ENCODE peak calls at places on chromosomes 6 and 20, in six cellular contexts. P, I, C, Y, X and R are unnamed samples.

GRCh38 chr20:45174434-45175364 is at the start of gene PI3:
- DNase-seq in P (no peak), I (no peak), C (no peak), Y (no peak), X (peak), R (peak)

GRCh38 chr6:2558098-2558770 is 192.5 kb downstream of the MYLK4 start:
- DNase-seq in P (no peak), I (no peak), C (no peak), Y (no peak), X (no peak), R (no peak)

GRCh38 chr6:125300992-125301434 is 754 bp downstream of the HDDC2 start:
- DNase-seq in P (no peak), I (no peak), C (no peak), Y (peak), X (peak), R (no peak)

GRCh38 chr6:170294813-170295518 is 4.1 kb upstream of the DLL1 start:
- DNase-seq in P (no peak), I (no peak), C (no peak), Y (no peak), X (no peak), R (no peak)

GRCh38 chr20:17473662-17474061 is 57.5 kb downstream of the BFSP1 start:
- DNase-seq in P (no peak), I (no peak), C (no peak), Y (no peak), X (no peak), R (no peak)

GRCh38 chr6:166173292-166173951 is 5.8 kb upstream of the TBXT start:
- DNase-seq in P (no peak), I (peak), C (no peak), Y (no peak), X (no peak), R (no peak)

GRCh38 chr20:35007891-35008290 is 52.2 kb downstream of the MYH7B start:
- DNase-seq in P (no peak), I (peak), C (no peak), Y (no peak), X (no peak), R (no peak)

GRCh38 chr6:158018851-158019361 is 37.2 kb downstream of the SYNJ2 start:
- DNase-seq in P (no peak), I (no peak), C (no peak), Y (peak), X (peak), R (peak)

GRCh38 chr6:157569543-157569942 is 188.6 kb downstream of the ZDHHC14 start:
- DNase-seq in P (no peak), I (no peak), C (no peak), Y (no peak), X (no peak), R (no peak)

GRCh38 chr6:40852667-40853383 is 186.2 kb downstream of the UNC5CL start:
- DNase-seq in P (no peak), I (peak), C (no peak), Y (no peak), X (peak), R (peak)

GRCh38 chr20:3777726-3778629 is 3.3 kb downstream of the SPEF1 start:
- DNase-seq in P (peak), I (peak), C (no peak), Y (no peak), X (peak), R (peak)

GRCh38 chr6:5287205-5287965 is 26.1 kb downstream of the FARS2 start:
- DNase-seq in P (no peak), I (no peak), C (no peak), Y (peak), X (peak), R (peak)

GRCh38 chr20:15582146-15582776 is 991.0 kb downstream of the KIF16B start:
- DNase-seq in P (no peak), I (no peak), C (no peak), Y (peak), X (peak), R (no peak)

GRCh38 chr6:14763139-14763538 is 482.7 kb upstream of the JARID2 start:
- DNase-seq in P (no peak), I (no peak), C (no peak), Y (peak), X (peak), R (peak)

GRCh38 chr6:109912136-109912535 is 66.0 kb upstream of the GPR6 start:
- DNase-seq in P (no peak), I (no peak), C (no peak), Y (no peak), X (no peak), R (no peak)

GRCh38 chr20:38075161-38075998 is 41.8 kb downstream of the RPRD1B start:
- DNase-seq in P (no peak), I (no peak), C (no peak), Y (peak), X (peak), R (no peak)

GRCh38 chr20:4006640-4007039 is 8.7 kb downstream of the RNF24 start:
- DNase-seq in P (no peak), I (no peak), C (no peak), Y (no peak), X (peak), R (no peak)

DNA sequence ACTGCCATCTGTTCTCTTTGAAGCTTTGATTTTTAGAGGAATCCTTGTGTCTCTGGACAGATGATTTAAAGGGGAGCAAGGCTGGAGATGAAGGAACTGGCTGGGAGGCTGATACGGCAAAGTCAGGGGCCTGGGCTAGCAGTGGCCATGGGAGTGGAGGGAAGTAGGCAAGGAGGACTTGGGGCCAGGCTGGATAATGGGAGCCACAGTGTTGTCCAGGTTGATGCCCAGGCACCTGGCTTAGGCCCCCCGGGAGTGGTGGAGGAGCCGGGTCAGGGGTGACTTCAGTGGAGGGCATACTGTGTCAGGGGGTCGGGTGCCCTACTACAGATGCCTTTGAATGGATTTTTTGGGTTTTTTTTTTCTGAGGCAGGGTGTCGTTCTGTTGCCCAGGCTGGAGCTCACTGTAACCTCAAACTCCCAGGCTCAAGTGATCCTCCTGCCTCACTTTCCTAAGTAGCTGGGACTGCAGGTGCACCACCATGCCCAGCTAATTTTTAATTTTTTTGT is 45.0 kb downstream of the EFCAB8 start:
- DNase-seq in P (no peak), I (no peak), C (no peak), Y (no peak), X (no peak), R (no peak)
- H2AK5ac ChIP-seq in P (peak), I (no peak), C (no peak), Y (no peak), X (no peak), R (no peak)

GRCh38 chr6:84249724-84250123 is 22.3 kb upstream of the CEP162 start:
- DNase-seq in P (no peak), I (no peak), C (no peak), Y (no peak), X (no peak), R (no peak)
- H2AFZ ChIP-seq in P (no peak), I (no peak), C (peak), Y (no peak), X (no peak), R (no peak)

GRCh38 chr20:24628985-24629384 is 159.6 kb downstream of the SYNDIG1 start:
- DNase-seq in P (no peak), I (no peak), C (no peak), Y (no peak), X (no peak), R (no peak)

GRCh38 chr20:24630486-24631172 is 161.2 kb downstream of the SYNDIG1 start:
- DNase-seq in P (no peak), I (no peak), C (no peak), Y (no peak), X (no peak), R (no peak)

GRCh38 chr20:24627926-24628325 is 158.5 kb downstream of the SYNDIG1 start:
- DNase-seq in P (no peak), I (no peak), C (no peak), Y (no peak), X (no peak), R (no peak)

GRCh38 chr20:24631173-24631505 is 161.7 kb downstream of the SYNDIG1 start:
- DNase-seq in P (no peak), I (no peak), C (no peak), Y (no peak), X (no peak), R (no peak)

DNA sequence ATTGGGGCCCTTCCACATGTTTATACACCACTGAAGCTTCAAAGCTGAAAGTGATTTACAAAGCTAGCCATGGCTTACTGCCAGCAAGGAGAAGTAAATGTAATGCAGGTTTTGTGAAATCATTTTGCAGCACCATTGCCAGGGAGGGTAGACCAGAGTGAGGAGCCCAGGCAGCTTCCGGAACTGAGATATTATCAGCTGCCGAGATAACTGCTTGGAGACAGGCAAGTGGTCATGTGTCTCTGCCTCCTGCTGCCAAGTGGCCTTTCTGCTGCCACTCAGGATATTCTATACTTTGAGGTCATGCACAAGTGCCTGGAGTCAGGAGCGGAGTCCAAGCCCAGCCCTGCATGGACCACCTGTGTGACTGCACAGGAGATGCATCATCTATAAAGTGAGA is 160.2 kb downstream of the SYNDIG1 start:
- DNase-seq in P (no peak), I (no peak), C (no peak), Y (no peak), X (peak), R (no peak)
- H2AK5ac ChIP-seq in P (no peak), I (no peak), C (no peak), Y (no peak), X (no peak), R (no peak)

GRCh38 chr6:26089272-26089671 is 2.0 kb downstream of the HFE start:
- DNase-seq in P (no peak), I (no peak), C (no peak), Y (no peak), X (no peak), R (no peak)
- H2AFZ ChIP-seq in P (no peak), I (no peak), C (no peak), Y (peak), X (no peak), R (no peak)

DNA sequence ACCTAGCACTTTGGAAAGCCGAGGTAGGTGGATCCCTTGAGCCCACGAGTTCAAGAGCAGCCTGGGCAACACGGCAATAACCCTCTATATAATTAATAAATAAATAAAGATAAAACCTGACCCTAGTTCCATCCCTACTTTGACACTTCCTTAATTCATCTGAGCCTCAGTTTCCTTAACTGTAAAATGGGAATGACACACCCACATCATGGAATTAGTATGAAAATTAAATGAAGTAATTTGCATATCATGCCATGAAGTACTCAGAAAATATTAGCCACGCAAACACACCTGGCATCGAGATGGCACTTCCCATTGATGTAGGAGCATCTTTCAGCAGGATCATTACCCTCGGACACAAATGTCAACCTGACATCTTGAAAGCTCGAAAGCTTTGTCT is 19.1 kb downstream of the ZMYND8 start:
- DNase-seq in P (no peak), I (no peak), C (no peak), Y (no peak), X (no peak), R (no peak)
- H2AK5ac ChIP-seq in P (no peak), I (no peak), C (no peak), Y (peak), X (peak), R (no peak)

GRCh38 chr6:169034523-169035167 is 219.0 kb downstream of the THBS2 start:
- DNase-seq in P (no peak), I (no peak), C (no peak), Y (peak), X (no peak), R (no peak)
- H2AFZ ChIP-seq in P (no peak), I (no peak), C (peak), Y (peak), X (no peak), R (no peak)

GRCh38 chr20:31573555-31574295 is 31.4 kb upstream of the ID1 start:
- DNase-seq in P (no peak), I (no peak), C (no peak), Y (no peak), X (peak), R (no peak)
- H2AK5ac ChIP-seq in P (no peak), I (no peak), C (peak), Y (peak), X (peak), R (peak)

GRCh38 chr6:99617131-99617530 is 10.5 kb downstream of the PRDM13 start:
- DNase-seq in P (no peak), I (no peak), C (no peak), Y (no peak), X (no peak), R (no peak)

GRCh38 chr6:99613705-99614429 is 7.2 kb downstream of the PRDM13 start:
- DNase-seq in P (no peak), I (peak), C (no peak), Y (no peak), X (no peak), R (peak)

GRCh38 chr6:99613398-99613704 is 6.7 kb downstream of the PRDM13 start:
- DNase-seq in P (peak), I (peak), C (no peak), Y (peak), X (peak), R (peak)

GRCh38 chr6:99612551-99613397 is 6.1 kb downstream of the PRDM13 start:
- DNase-seq in P (no peak), I (peak), C (no peak), Y (no peak), X (no peak), R (no peak)

GRCh38 chr6:99614430-99615161 is 8.0 kb downstream of the PRDM13 start:
- DNase-seq in P (no peak), I (peak), C (no peak), Y (no peak), X (no peak), R (peak)
- H2AFZ ChIP-seq in P (peak), I (no peak), C (peak), Y (peak), X (peak), R (no peak)